ENCODE peak calls at places on chromosomes 3 and 15, in seven cellular contexts. One of them, this sample, is unnamed.

GRCh38 chr3:138148503-138148902 is 16.3 kb upstream of the A4GNT start:
- DNase-seq in stomach: no peak
- DNase-seq in foreskin keratinocyte: no peak
- DNase-seq in substantia nigra: no peak
- DNase-seq in transverse colon: no peak
- DNase-seq in cardiac muscle cell: no peak
- DNase-seq in CD4-positive, alpha-beta T cell: no peak
- DNase-seq in this sample: no peak

GRCh38 chr3:195259146-195259563 is 11.8 kb downstream of the XXYLT1 start:
- DNase-seq in stomach: no peak
- DNase-seq in foreskin keratinocyte: no peak
- DNase-seq in substantia nigra: no peak
- DNase-seq in transverse colon: no peak
- DNase-seq in cardiac muscle cell: peak
- DNase-seq in CD4-positive, alpha-beta T cell: no peak
- DNase-seq in this sample: no peak

GRCh38 chr15:48624700-48625099 is 20.8 kb downstream of the FBN1 start:
- DNase-seq in stomach: no peak
- DNase-seq in foreskin keratinocyte: no peak
- DNase-seq in substantia nigra: no peak
- DNase-seq in transverse colon: no peak
- DNase-seq in cardiac muscle cell: no peak
- DNase-seq in CD4-positive, alpha-beta T cell: no peak
- DNase-seq in this sample: no peak

GRCh38 chr3:99407257-99407656 is 231.1 kb upstream of the COL8A1 start:
- DNase-seq in stomach: no peak
- DNase-seq in foreskin keratinocyte: no peak
- DNase-seq in substantia nigra: no peak
- DNase-seq in transverse colon: no peak
- DNase-seq in cardiac muscle cell: no peak
- DNase-seq in CD4-positive, alpha-beta T cell: no peak
- DNase-seq in this sample: no peak

GRCh38 chr3:113983544-113983943 is 35.7 kb downstream of the ZDHHC23 start:
- DNase-seq in stomach: no peak
- DNase-seq in foreskin keratinocyte: no peak
- DNase-seq in substantia nigra: no peak
- DNase-seq in transverse colon: no peak
- DNase-seq in cardiac muscle cell: no peak
- DNase-seq in CD4-positive, alpha-beta T cell: no peak
- DNase-seq in this sample: no peak

GRCh38 chr3:100957407-100958100 is 35.7 kb downstream of the ABI3BP start:
- DNase-seq in stomach: no peak
- DNase-seq in foreskin keratinocyte: peak
- DNase-seq in substantia nigra: no peak
- DNase-seq in transverse colon: no peak
- DNase-seq in cardiac muscle cell: peak
- DNase-seq in CD4-positive, alpha-beta T cell: no peak
- DNase-seq in this sample: no peak

GRCh38 chr3:192884831-192885356 is 32.8 kb downstream of the MB21D2 start:
- DNase-seq in stomach: no peak
- DNase-seq in foreskin keratinocyte: peak
- DNase-seq in substantia nigra: no peak
- DNase-seq in transverse colon: no peak
- DNase-seq in cardiac muscle cell: peak
- DNase-seq in CD4-positive, alpha-beta T cell: no peak
- DNase-seq in this sample: no peak

GRCh38 chr3:139301183-139301582 is 42.6 kb upstream of the MRPS22 start:
- DNase-seq in stomach: no peak
- DNase-seq in foreskin keratinocyte: no peak
- DNase-seq in substantia nigra: no peak
- DNase-seq in transverse colon: no peak
- DNase-seq in cardiac muscle cell: peak
- DNase-seq in CD4-positive, alpha-beta T cell: no peak
- DNase-seq in this sample: no peak

GRCh38 chr3:177905173-177905894 is 630.9 kb upstream of the KCNMB2 start:
- DNase-seq in stomach: no peak
- DNase-seq in foreskin keratinocyte: peak
- DNase-seq in substantia nigra: no peak
- DNase-seq in transverse colon: no peak
- DNase-seq in cardiac muscle cell: peak
- DNase-seq in CD4-positive, alpha-beta T cell: no peak
- DNase-seq in this sample: no peak

GRCh38 chr3:136651585-136651984 is 100.6 kb downstream of the STAG1 start:
- DNase-seq in stomach: no peak
- DNase-seq in foreskin keratinocyte: no peak
- DNase-seq in substantia nigra: no peak
- DNase-seq in transverse colon: no peak
- DNase-seq in cardiac muscle cell: no peak
- DNase-seq in CD4-positive, alpha-beta T cell: no peak
- DNase-seq in this sample: no peak

GRCh38 chr15:40136470-40136869 is 24.4 kb upstream of the BUB1B start:
- DNase-seq in stomach: no peak
- DNase-seq in foreskin keratinocyte: no peak
- DNase-seq in substantia nigra: no peak
- DNase-seq in transverse colon: no peak
- DNase-seq in cardiac muscle cell: no peak
- DNase-seq in CD4-positive, alpha-beta T cell: no peak
- DNase-seq in this sample: no peak

GRCh38 chr15:52804526-52805081 is 14.5 kb upstream of the ONECUT1 start:
- DNase-seq in stomach: no peak
- DNase-seq in foreskin keratinocyte: no peak
- DNase-seq in substantia nigra: no peak
- DNase-seq in transverse colon: no peak
- DNase-seq in cardiac muscle cell: no peak
- DNase-seq in CD4-positive, alpha-beta T cell: no peak
- DNase-seq in this sample: no peak

GRCh38 chr15:67745059-67745993 is 80.0 kb upstream of the SKOR1 start:
- DNase-seq in stomach: no peak
- DNase-seq in foreskin keratinocyte: peak
- DNase-seq in substantia nigra: no peak
- DNase-seq in transverse colon: no peak
- DNase-seq in cardiac muscle cell: peak
- DNase-seq in CD4-positive, alpha-beta T cell: no peak
- DNase-seq in this sample: no peak

GRCh38 chr3:156723182-156723619 is 48.8 kb downstream of the TIPARP start:
- DNase-seq in stomach: no peak
- DNase-seq in foreskin keratinocyte: peak
- DNase-seq in substantia nigra: no peak
- DNase-seq in transverse colon: no peak
- DNase-seq in cardiac muscle cell: no peak
- DNase-seq in CD4-positive, alpha-beta T cell: no peak
- DNase-seq in this sample: no peak

GRCh38 chr3:136547293-136547692 is 204.9 kb downstream of the STAG1 start:
- DNase-seq in stomach: no peak
- DNase-seq in foreskin keratinocyte: no peak
- DNase-seq in substantia nigra: no peak
- DNase-seq in transverse colon: no peak
- DNase-seq in cardiac muscle cell: no peak
- DNase-seq in CD4-positive, alpha-beta T cell: no peak
- DNase-seq in this sample: no peak

GRCh38 chr3:148847351-148847750 is 17.7 kb upstream of the CPA3 start:
- DNase-seq in stomach: no peak
- DNase-seq in foreskin keratinocyte: no peak
- DNase-seq in substantia nigra: no peak
- DNase-seq in transverse colon: no peak
- DNase-seq in cardiac muscle cell: peak
- DNase-seq in CD4-positive, alpha-beta T cell: no peak
- DNase-seq in this sample: no peak

GRCh38 chr15:68666120-68666811 is 87.5 kb downstream of the CORO2B start:
- DNase-seq in stomach: no peak
- DNase-seq in foreskin keratinocyte: no peak
- DNase-seq in substantia nigra: no peak
- DNase-seq in transverse colon: no peak
- DNase-seq in cardiac muscle cell: no peak
- DNase-seq in CD4-positive, alpha-beta T cell: no peak
- DNase-seq in this sample: no peak

GRCh38 chr3:10244004-10244403 is 4.3 kb upstream of the TATDN2 start:
- DNase-seq in stomach: no peak
- DNase-seq in foreskin keratinocyte: no peak
- DNase-seq in substantia nigra: no peak
- DNase-seq in transverse colon: no peak
- DNase-seq in cardiac muscle cell: peak
- DNase-seq in CD4-positive, alpha-beta T cell: no peak
- DNase-seq in this sample: no peak

GRCh38 chr3:170155604-170156003 is 25.9 kb downstream of the PHC3 start:
- DNase-seq in stomach: no peak
- DNase-seq in foreskin keratinocyte: no peak
- DNase-seq in substantia nigra: no peak
- DNase-seq in transverse colon: no peak
- DNase-seq in cardiac muscle cell: no peak
- DNase-seq in CD4-positive, alpha-beta T cell: no peak
- DNase-seq in this sample: no peak

GRCh38 chr3:37580237-37580636 is 281.4 kb upstream of the CTDSPL start:
- DNase-seq in stomach: no peak
- DNase-seq in foreskin keratinocyte: no peak
- DNase-seq in substantia nigra: no peak
- DNase-seq in transverse colon: peak
- DNase-seq in cardiac muscle cell: no peak
- DNase-seq in CD4-positive, alpha-beta T cell: no peak
- DNase-seq in this sample: no peak

GRCh38 chr15:69825941-69826817 is 271.5 kb downstream of the TLE3 start:
- DNase-seq in stomach: no peak
- DNase-seq in foreskin keratinocyte: no peak
- DNase-seq in substantia nigra: no peak
- DNase-seq in transverse colon: no peak
- DNase-seq in cardiac muscle cell: no peak
- DNase-seq in CD4-positive, alpha-beta T cell: no peak
- DNase-seq in this sample: no peak

GRCh38 chr15:31079519-31079918 is 22.0 kb downstream of the TRPM1 start:
- DNase-seq in stomach: no peak
- DNase-seq in foreskin keratinocyte: peak
- DNase-seq in substantia nigra: no peak
- DNase-seq in transverse colon: no peak
- DNase-seq in cardiac muscle cell: no peak
- DNase-seq in CD4-positive, alpha-beta T cell: no peak
- DNase-seq in this sample: no peak

GRCh38 chr3:156532730-156533129 is 22.2 kb downstream of the SSR3 start:
- DNase-seq in stomach: no peak
- DNase-seq in foreskin keratinocyte: no peak
- DNase-seq in substantia nigra: no peak
- DNase-seq in transverse colon: no peak
- DNase-seq in cardiac muscle cell: no peak
- DNase-seq in CD4-positive, alpha-beta T cell: no peak
- DNase-seq in this sample: no peak

GRCh38 chr3:159782724-159783421 is 205.8 kb upstream of the IL12A start:
- DNase-seq in stomach: no peak
- DNase-seq in foreskin keratinocyte: no peak
- DNase-seq in substantia nigra: no peak
- DNase-seq in transverse colon: peak
- DNase-seq in cardiac muscle cell: no peak
- DNase-seq in CD4-positive, alpha-beta T cell: no peak
- DNase-seq in this sample: no peak

GRCh38 chr3:28667646-28668376 is 319.2 kb upstream of the AZI2 start:
- DNase-seq in stomach: peak
- DNase-seq in foreskin keratinocyte: peak
- DNase-seq in substantia nigra: peak
- DNase-seq in transverse colon: peak
- DNase-seq in cardiac muscle cell: peak
- DNase-seq in CD4-positive, alpha-beta T cell: peak
- DNase-seq in this sample: peak

GRCh38 chr3:50168791-50169190 is 13.7 kb downstream of the SEMA3F start:
- DNase-seq in stomach: no peak
- DNase-seq in foreskin keratinocyte: no peak
- DNase-seq in substantia nigra: no peak
- DNase-seq in transverse colon: no peak
- DNase-seq in cardiac muscle cell: no peak
- DNase-seq in CD4-positive, alpha-beta T cell: no peak
- DNase-seq in this sample: no peak
- H3K27ac ChIP-seq in stomach: peak
- H3K27ac ChIP-seq in foreskin keratinocyte: no peak
- H3K27ac ChIP-seq in substantia nigra: no peak
- H3K27ac ChIP-seq in transverse colon: no peak
- H3K27ac ChIP-seq in cardiac muscle cell: no peak
- H3K27ac ChIP-seq in CD4-positive, alpha-beta T cell: no peak
- H3K27ac ChIP-seq in this sample: no peak

GRCh38 chr3:160808838-160809237 is 52.8 kb downstream of the PPM1L start:
- DNase-seq in stomach: peak
- DNase-seq in foreskin keratinocyte: no peak
- DNase-seq in substantia nigra: peak
- DNase-seq in transverse colon: no peak
- DNase-seq in cardiac muscle cell: no peak
- DNase-seq in CD4-positive, alpha-beta T cell: no peak
- DNase-seq in this sample: no peak
- H3K27ac ChIP-seq in stomach: peak
- H3K27ac ChIP-seq in foreskin keratinocyte: no peak
- H3K27ac ChIP-seq in substantia nigra: no peak
- H3K27ac ChIP-seq in transverse colon: no peak
- H3K27ac ChIP-seq in cardiac muscle cell: peak
- H3K27ac ChIP-seq in CD4-positive, alpha-beta T cell: no peak
- H3K27ac ChIP-seq in this sample: no peak

DNA sequence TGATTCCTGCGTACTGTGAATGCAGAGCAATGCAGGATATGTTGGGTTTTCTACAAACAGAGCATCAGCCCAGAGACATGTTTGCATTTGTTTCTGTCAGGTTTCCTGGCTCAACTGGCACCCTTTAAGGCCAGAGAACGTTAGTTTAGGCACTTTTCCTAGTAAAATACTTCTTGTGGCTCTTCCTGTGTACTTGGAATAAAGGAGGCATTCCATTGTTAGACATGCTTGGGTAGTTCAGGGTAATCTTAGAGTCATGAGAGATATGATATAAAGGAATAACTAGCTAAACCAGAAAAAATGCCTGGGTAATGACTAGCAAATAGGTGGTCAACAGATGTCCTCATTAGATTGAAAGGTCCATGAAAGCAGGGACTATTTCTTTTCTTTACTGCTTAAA is 60.4 kb upstream of the RBM5 start:
- DNase-seq in stomach: no peak
- DNase-seq in foreskin keratinocyte: no peak
- DNase-seq in substantia nigra: no peak
- DNase-seq in transverse colon: no peak
- DNase-seq in cardiac muscle cell: peak
- DNase-seq in CD4-positive, alpha-beta T cell: no peak
- DNase-seq in this sample: no peak
- H3K27ac ChIP-seq in stomach: no peak
- H3K27ac ChIP-seq in foreskin keratinocyte: no peak
- H3K27ac ChIP-seq in substantia nigra: no peak
- H3K27ac ChIP-seq in transverse colon: no peak
- H3K27ac ChIP-seq in cardiac muscle cell: no peak
- H3K27ac ChIP-seq in CD4-positive, alpha-beta T cell: no peak
- H3K27ac ChIP-seq in this sample: no peak

GRCh38 chr3:15926866-15927265 is 129.1 kb upstream of the ANKRD28 start:
- DNase-seq in stomach: no peak
- DNase-seq in foreskin keratinocyte: no peak
- DNase-seq in substantia nigra: no peak
- DNase-seq in transverse colon: no peak
- DNase-seq in cardiac muscle cell: no peak
- DNase-seq in CD4-positive, alpha-beta T cell: no peak
- DNase-seq in this sample: no peak

GRCh38 chr3:15927969-15928368 is 130.2 kb upstream of the ANKRD28 start:
- DNase-seq in stomach: no peak
- DNase-seq in foreskin keratinocyte: no peak
- DNase-seq in substantia nigra: no peak
- DNase-seq in transverse colon: no peak
- DNase-seq in cardiac muscle cell: no peak
- DNase-seq in CD4-positive, alpha-beta T cell: no peak
- DNase-seq in this sample: no peak

GRCh38 chr3:15923640-15924405 is 126.0 kb upstream of the ANKRD28 start:
- DNase-seq in stomach: no peak
- DNase-seq in foreskin keratinocyte: no peak
- DNase-seq in substantia nigra: no peak
- DNase-seq in transverse colon: no peak
- DNase-seq in cardiac muscle cell: no peak
- DNase-seq in CD4-positive, alpha-beta T cell: no peak
- DNase-seq in this sample: no peak

GRCh38 chr3:15919971-15920370 is 122.2 kb upstream of the ANKRD28 start:
- DNase-seq in stomach: no peak
- DNase-seq in foreskin keratinocyte: no peak
- DNase-seq in substantia nigra: no peak
- DNase-seq in transverse colon: no peak
- DNase-seq in cardiac muscle cell: no peak
- DNase-seq in CD4-positive, alpha-beta T cell: no peak
- DNase-seq in this sample: no peak

GRCh38 chr3:15924914-15925313 is 127.1 kb upstream of the ANKRD28 start:
- DNase-seq in stomach: no peak
- DNase-seq in foreskin keratinocyte: no peak
- DNase-seq in substantia nigra: no peak
- DNase-seq in transverse colon: no peak
- DNase-seq in cardiac muscle cell: no peak
- DNase-seq in CD4-positive, alpha-beta T cell: no peak
- DNase-seq in this sample: no peak
- H3K27ac ChIP-seq in stomach: no peak
- H3K27ac ChIP-seq in foreskin keratinocyte: no peak
- H3K27ac ChIP-seq in substantia nigra: no peak
- H3K27ac ChIP-seq in transverse colon: no peak
- H3K27ac ChIP-seq in cardiac muscle cell: no peak
- H3K27ac ChIP-seq in CD4-positive, alpha-beta T cell: no peak
- H3K27ac ChIP-seq in this sample: no peak

This sample was measured in CD8-positive, alpha-beta memory T cell.